ENCODE peak calls at places on chromosomes 4 and X, in nine cellular contexts. I is esophagus muscularis mucosa, O is body of pancreas, T is transverse colon, B is suprapubic skin, X is heart left ventricle, F is H1, S is Peyer's patch, N is HCT116. M is an unnamed sample.
A peak's percentile ranks its signal among the peaks of the same experiment; 100 is the strongest.

GRCh38 chrX:141989802-141990201 is 86.1 kb downstream of the MAGEC1 start:
- DNase-seq in I (no peak), O (no peak), T (no peak), B (no peak), X (no peak), F (no peak), S (no peak), N (no peak), M (no peak)

GRCh38 chr4:39062094-39062493 is at the start of gene KLHL5:
- DNase-seq in I (no peak), O (no peak), T (no peak), B (no peak), X (no peak), F (no peak), S (no peak), N (no peak), M (no peak)

GRCh38 chr4:61447918-61448317 is 247.8 kb downstream of the ADGRL3 start:
- DNase-seq in I (no peak), O (no peak), T (no peak), B (no peak), X (no peak), F (no peak), S (no peak), N (no peak), M (no peak)

GRCh38 chr4:108051343-108051742 is 61.7 kb downstream of the HADH start:
- DNase-seq in I (no peak), O (no peak), T (no peak), B (no peak), X (no peak), F (no peak), S (no peak), N (no peak), M (no peak)

GRCh38 chr4:7736436-7737267 is 203.0 kb downstream of the AFAP1 start:
- DNase-seq in I (no peak), O (no peak), T (no peak), B (no peak), X (no peak), F (no peak), S (no peak), N (no peak), M (no peak)

GRCh38 chrX:1851527-1851926 is 236.7 kb downstream of the ASMT start:
- DNase-seq in I (no peak), O (no peak), T (no peak), B (no peak), X (no peak), F (no peak), S (no peak), N (no peak), M (no peak)

GRCh38 chr4:155353923-155354540 is 22.7 kb downstream of the MAP9 start:
- DNase-seq in I (no peak), O (peak; percentile 70), T (peak; percentile 64), B (no peak), X (peak; percentile 43), F (peak; percentile 78), S (peak; percentile 69), N (peak; percentile 51), M (peak; percentile 20)

GRCh38 chr4:113636438-113636818 is 125.1 kb downstream of the CAMK2D start:
- DNase-seq in I (no peak), O (no peak), T (no peak), B (no peak), X (no peak), F (no peak), S (no peak), N (no peak), M (no peak)

GRCh38 chr4:156998500-156999174 is 27.0 kb upstream of the PDGFC start:
- DNase-seq in I (no peak), O (no peak), T (no peak), B (no peak), X (no peak), F (no peak), S (no peak), N (no peak), M (no peak)

GRCh38 chr4:37767546-37767945 is 58.9 kb upstream of the PGM2 start:
- DNase-seq in I (no peak), O (peak; percentile 69), T (peak; percentile 57), B (peak; percentile 72), X (peak; percentile 56), F (no peak), S (peak; percentile 69), N (no peak), M (peak; percentile 29)

GRCh38 chr4:80322716-80323115 is 12.8 kb upstream of the CFAP299 start:
- DNase-seq in I (no peak), O (no peak), T (no peak), B (no peak), X (no peak), F (no peak), S (no peak), N (no peak), M (no peak)

GRCh38 chr4:147901388-147901787 is 169.5 kb downstream of the ARHGAP10 start:
- DNase-seq in I (no peak), O (no peak), T (no peak), B (no peak), X (no peak), F (no peak), S (no peak), N (no peak), M (no peak)

GRCh38 chr4:107317596-107317995 is 281.5 kb upstream of the DKK2 start:
- DNase-seq in I (no peak), O (no peak), T (no peak), B (no peak), X (no peak), F (no peak), S (no peak), N (no peak), M (no peak)

GRCh38 chrX:44873415-44874270 is 655 bp downstream of the KDM6A start:
- DNase-seq in I (no peak), O (peak; percentile 46), T (peak; percentile 57), B (peak; percentile 80), X (peak; percentile 47), F (peak; percentile 46), S (peak; percentile 77), N (no peak), M (peak; percentile 53)

GRCh38 chrX:44871114-44871645 is 1.8 kb upstream of the KDM6A start:
- DNase-seq in I (no peak), O (peak; percentile 21), T (peak; percentile 29), B (no peak), X (no peak), F (no peak), S (no peak), N (no peak), M (no peak)

GRCh38 chrX:44872817-44873414 is at the start of gene KDM6A:
- DNase-seq in I (peak; percentile 98), O (peak; percentile 97), T (peak; percentile 100), B (peak; percentile 99), X (peak; percentile 97), F (peak; percentile 93), S (peak; percentile 100), N (peak; percentile 83), M (peak; percentile 99)

GRCh38 chrX:44874481-44875184 is 1.6 kb downstream of the KDM6A start:
- DNase-seq in I (no peak), O (no peak), T (peak; percentile 42), B (no peak), X (peak; percentile 20), F (no peak), S (peak; percentile 64), N (no peak), M (peak; percentile 36)

GRCh38 chrX:44872319-44872816 is 620 bp upstream of the KDM6A start:
- DNase-seq in I (no peak), O (peak; percentile 45), T (peak; percentile 65), B (peak; percentile 76), X (no peak), F (no peak), S (no peak), N (no peak), M (peak; percentile 44)
- TF ChIP-seq POLR2A in I (no peak), O (no peak), T (no peak), B (no peak), X (no peak), F (no peak), S (no peak), N (no peak), M (no peak)

DNA sequence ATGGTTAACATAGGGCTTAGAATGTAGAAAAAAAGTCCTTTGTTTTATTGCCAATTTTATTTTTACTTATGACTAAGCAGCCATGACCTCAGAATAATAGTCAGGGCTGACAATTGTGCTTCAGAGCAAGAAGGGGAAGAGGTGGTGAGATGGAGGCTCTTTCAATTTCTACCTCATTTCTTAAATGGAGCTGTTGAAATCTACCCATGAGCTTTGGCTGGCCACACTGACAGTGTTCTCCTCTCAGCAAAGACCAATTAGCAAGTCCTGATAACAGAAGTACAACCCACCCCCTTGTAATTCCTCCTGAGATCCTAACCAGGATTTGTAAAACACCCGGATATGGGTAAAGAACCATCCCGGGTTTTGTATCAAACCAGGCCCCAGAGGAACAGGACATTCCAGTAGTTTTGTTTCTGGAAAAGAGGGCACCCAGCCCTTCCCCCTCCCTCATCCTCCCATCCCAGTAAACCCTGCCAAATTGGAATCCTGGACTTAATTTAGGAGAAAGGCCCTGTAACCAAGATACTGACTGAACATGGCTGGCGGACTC is at the start of gene HEPH:
- DNase-seq in I (no peak), O (no peak), T (peak; percentile 25), B (no peak), X (peak; percentile 21), F (peak; percentile 41), S (no peak), N (no peak), M (peak; percentile 32)
- TF ChIP-seq POLR2A in I (no peak), O (no peak), T (peak; percentile 37), B (no peak), X (no peak), F (no peak), S (peak; percentile 43), N (no peak), M (no peak)

DNA sequence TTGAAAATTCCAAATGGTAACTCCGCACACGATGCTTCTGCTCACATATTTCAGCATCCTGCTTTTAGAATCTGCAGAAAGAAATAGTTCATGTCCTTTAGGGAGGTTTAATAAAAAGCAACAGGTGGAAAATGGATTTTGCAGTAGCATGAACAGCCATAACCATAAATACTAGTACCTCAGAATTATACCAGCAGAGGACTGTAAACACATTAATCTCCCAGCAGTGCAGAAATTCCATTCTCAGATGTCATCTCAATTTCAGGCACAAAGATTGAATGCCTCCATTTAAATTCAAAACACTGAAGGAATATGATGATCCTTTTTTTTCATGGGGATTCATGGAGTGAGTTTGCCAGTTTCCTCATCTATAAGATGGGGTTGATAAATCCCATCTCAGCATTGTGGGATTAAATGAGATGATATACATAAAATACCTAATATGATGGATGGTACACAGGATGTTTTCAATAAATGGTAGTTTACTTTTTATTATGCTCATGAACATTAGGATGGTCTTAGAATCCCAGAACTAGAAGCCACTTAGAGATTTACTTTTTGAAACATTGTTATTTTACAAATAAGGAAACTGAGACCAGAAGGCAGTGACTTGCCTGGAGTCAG is 578 bp upstream of the LIMCH1 start:
- DNase-seq in I (no peak), O (no peak), T (no peak), B (no peak), X (no peak), F (no peak), S (no peak), N (no peak), M (no peak)
- TF ChIP-seq POLR2A in I (no peak), O (no peak), T (no peak), B (no peak), X (no peak), F (no peak), S (no peak), N (no peak), M (no peak)

DNA sequence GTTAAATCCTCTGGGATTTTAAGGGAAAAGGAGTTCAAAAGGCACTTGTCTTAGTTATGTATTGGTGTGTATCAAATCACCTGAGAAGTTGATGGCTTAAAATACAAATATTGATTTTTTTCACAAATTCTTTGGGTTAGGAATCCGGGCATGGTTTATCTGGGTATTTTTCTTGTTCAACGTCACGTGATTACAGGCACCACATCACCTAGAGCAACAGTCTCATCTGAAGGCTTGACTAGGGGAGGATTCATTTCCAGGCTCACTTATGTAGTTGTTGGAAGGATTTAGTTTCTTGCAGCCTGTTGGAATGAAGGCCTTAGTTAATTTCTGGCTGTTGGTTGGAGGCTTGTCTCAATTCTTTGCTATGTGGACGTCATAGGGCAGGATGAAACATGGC is 326.1 kb downstream of the STIM2 start:
- DNase-seq in I (no peak), O (no peak), T (no peak), B (no peak), X (no peak), F (no peak), S (no peak), N (no peak), M (no peak)
- TF ChIP-seq POLR2A in I (no peak), O (no peak), T (no peak), B (no peak), X (no peak), F (no peak), S (no peak), N (no peak), M (no peak)